ENCODE peak calls at places on chromosomes 1 and 21, in five cellular contexts. W is neural progenitor cell, T is brain microvascular endothelial cell, J is pancreas, P is spleen. L is an unnamed sample.

GRCh38 chr1:51255331-51255730 is 19.3 kb downstream of the RNF11 start:
- DNase-seq in W (peak; percentile 13), T (no peak), J (no peak), P (no peak), L (no peak)

GRCh38 chr1:155834296-155834926 is 22.6 kb downstream of the GON4L start:
- DNase-seq in W (peak; percentile 70), T (peak; percentile 84), J (no peak), P (no peak), L (peak; percentile 17)

GRCh38 chr1:232596666-232597303 is 33.1 kb downstream of the SIPA1L2 start:
- DNase-seq in W (peak; percentile 51), T (no peak), J (no peak), P (no peak), L (no peak)

GRCh38 chr1:237124856-237125462 is 83.0 kb downstream of the RYR2 start:
- DNase-seq in W (peak; percentile 32), T (no peak), J (no peak), P (no peak), L (no peak)

GRCh38 chr1:187725216-187725615 is 896.5 kb downstream of the PLA2G4A start:
- DNase-seq in W (no peak), T (no peak), J (no peak), P (no peak), L (no peak)

GRCh38 chr1:167881069-167881468 is 32.9 kb downstream of the ADCY10 start:
- DNase-seq in W (no peak), T (no peak), J (no peak), P (no peak), L (no peak)

GRCh38 chr1:211017066-211017691 is 116.8 kb downstream of the KCNH1 start:
- DNase-seq in W (no peak), T (no peak), J (no peak), P (no peak), L (no peak)

GRCh38 chr1:162373541-162374375 is 2.9 kb downstream of the SPATA46 start:
- DNase-seq in W (no peak), T (peak; percentile 60), J (no peak), P (no peak), L (no peak)

GRCh38 chr1:40389871-40390560 is 16.5 kb downstream of the SMAP2 start:
- DNase-seq in W (no peak), T (no peak), J (no peak), P (no peak), L (peak; percentile 89)

GRCh38 chr1:231748744-231749143 is 122.2 kb downstream of the DISC1 start:
- DNase-seq in W (no peak), T (no peak), J (no peak), P (no peak), L (no peak)

GRCh38 chr1:41473738-41474362 is 10.6 kb downstream of the EDN2 start:
- DNase-seq in W (no peak), T (no peak), J (no peak), P (peak; percentile 58), L (no peak)

GRCh38 chr21:27695246-27695645 is 728.4 kb upstream of the ADAMTS5 start:
- DNase-seq in W (no peak), T (no peak), J (no peak), P (no peak), L (no peak)

GRCh38 chr1:78081980-78082860 is 36.5 kb downstream of the GIPC2 start:
- DNase-seq in W (no peak), T (no peak), J (no peak), P (no peak), L (no peak)

GRCh38 chr1:63943393-63943792 is 169.6 kb downstream of the ROR1 start:
- DNase-seq in W (no peak), T (no peak), J (no peak), P (no peak), L (no peak)

GRCh38 chr1:204254031-204254661 is 40.4 kb upstream of the GOLT1A start:
- DNase-seq in W (peak; percentile 51), T (peak; percentile 3), J (no peak), P (no peak), L (peak; percentile 68)

GRCh38 chr1:98045211-98046030 is 124.6 kb upstream of the DPYD start:
- DNase-seq in W (peak; percentile 54), T (peak; percentile 42), J (no peak), P (peak; percentile 69), L (no peak)

GRCh38 chr21:25742900-25743299 is 8.1 kb downstream of the GABPA start:
- DNase-seq in W (no peak), T (no peak), J (no peak), P (no peak), L (no peak)

GRCh38 chr21:27233514-27233913 is 266.6 kb upstream of the ADAMTS5 start:
- DNase-seq in W (no peak), T (no peak), J (no peak), P (no peak), L (no peak)

GRCh38 chr21:17651526-17651925 is 38.8 kb upstream of the BTG3 start:
- DNase-seq in W (no peak), T (no peak), J (no peak), P (no peak), L (no peak)

GRCh38 chr1:78009276-78009675 is 4.5 kb downstream of the DNAJB4 start:
- DNase-seq in W (no peak), T (no peak), J (no peak), P (no peak), L (no peak)

GRCh38 chr1:156090822-156091188 is 8.5 kb upstream of the MEX3A start:
- DNase-seq in W (peak; percentile 92), T (peak; percentile 59), J (peak; percentile 77), P (peak; percentile 95), L (no peak)

GRCh38 chr21:32523463-32523862 is 61.9 kb downstream of the TCP10L start:
- DNase-seq in W (no peak), T (no peak), J (no peak), P (no peak), L (no peak)

GRCh38 chr1:148296511-148296910 is 144.4 kb upstream of the NBPF11 start:
- DNase-seq in W (no peak), T (no peak), J (no peak), P (no peak), L (no peak)

GRCh38 chr1:55957233-55957632 is 622.1 kb downstream of the PLPP3 start:
- DNase-seq in W (no peak), T (no peak), J (no peak), P (no peak), L (no peak)

GRCh38 chr1:154996966-154997701 is 3.7 kb downstream of the LENEP start:
- DNase-seq in W (no peak), T (no peak), J (no peak), P (peak; percentile 63), L (no peak)

GRCh38 chr1:4655674-4656532 is 1.5 kb downstream of the AJAP1 start:
- DNase-seq in W (peak; percentile 89), T (peak; percentile 62), J (peak; percentile 35), P (no peak), L (no peak)
- TF ChIP-seq CTCF in W (peak; percentile 85), T (peak; percentile 84), J (peak; percentile 41), P (peak; percentile 49), L (peak; percentile 50)

GRCh38 chr1:206004821-206005220 is 1.6 kb upstream of the RAB7B start:
- DNase-seq in W (no peak), T (no peak), J (no peak), P (no peak), L (no peak)

GRCh38 chr1:206002160-206002559 is 1.0 kb downstream of the RAB7B start:
- DNase-seq in W (no peak), T (no peak), J (no peak), P (no peak), L (no peak)

GRCh38 chr1:206001476-206001888 is 1.7 kb downstream of the RAB7B start:
- DNase-seq in W (no peak), T (peak; percentile 97), J (no peak), P (no peak), L (peak; percentile 88)

GRCh38 chr1:206004269-206004800 is 1.1 kb upstream of the RAB7B start:
- DNase-seq in W (no peak), T (no peak), J (no peak), P (no peak), L (no peak)

DNA sequence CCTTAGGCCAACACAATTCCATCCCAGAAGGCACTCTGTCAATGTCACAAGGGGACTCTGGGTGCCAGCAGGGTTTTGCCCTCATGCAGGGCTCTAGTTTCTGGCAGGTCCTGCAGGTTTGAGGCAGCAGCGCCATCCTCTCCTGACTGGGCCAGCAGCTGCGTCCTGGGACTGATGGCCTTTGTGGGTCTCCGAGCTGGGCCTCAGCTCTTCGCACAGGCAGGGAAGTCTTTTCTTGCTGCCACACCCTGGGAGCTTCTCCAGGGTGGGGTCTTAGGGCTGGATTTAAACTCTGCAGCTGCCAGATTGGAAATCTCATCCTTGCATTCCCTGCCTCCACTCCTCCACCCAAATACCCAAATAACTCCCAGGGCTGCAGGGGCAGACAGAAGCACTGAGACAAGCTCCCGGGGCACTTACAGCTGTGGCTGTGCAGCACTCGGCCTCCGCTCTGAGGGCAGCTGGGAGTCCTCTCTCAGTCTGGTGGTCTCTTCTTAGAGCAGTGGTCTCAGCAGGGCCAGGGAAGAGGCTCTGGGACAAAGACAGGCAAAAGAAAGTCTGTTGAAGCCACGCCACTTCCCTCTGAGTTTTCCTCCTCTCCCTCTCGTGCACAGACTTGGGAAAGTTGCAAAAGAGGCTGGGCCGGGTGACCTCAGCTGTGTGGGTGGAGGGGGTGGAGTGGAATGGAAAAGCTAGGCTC is at the start of gene RAB7B:
- DNase-seq in W (no peak), T (peak; percentile 75), J (no peak), P (no peak), L (no peak)
- H3K4me3 ChIP-seq in W (no peak within 1 kb of the TSS), T (peak within 1 kb of the TSS; percentile 41), J (no peak within 1 kb of the TSS), P (no peak within 1 kb of the TSS), L (peak within 1 kb of the TSS; percentile 48)

DNA sequence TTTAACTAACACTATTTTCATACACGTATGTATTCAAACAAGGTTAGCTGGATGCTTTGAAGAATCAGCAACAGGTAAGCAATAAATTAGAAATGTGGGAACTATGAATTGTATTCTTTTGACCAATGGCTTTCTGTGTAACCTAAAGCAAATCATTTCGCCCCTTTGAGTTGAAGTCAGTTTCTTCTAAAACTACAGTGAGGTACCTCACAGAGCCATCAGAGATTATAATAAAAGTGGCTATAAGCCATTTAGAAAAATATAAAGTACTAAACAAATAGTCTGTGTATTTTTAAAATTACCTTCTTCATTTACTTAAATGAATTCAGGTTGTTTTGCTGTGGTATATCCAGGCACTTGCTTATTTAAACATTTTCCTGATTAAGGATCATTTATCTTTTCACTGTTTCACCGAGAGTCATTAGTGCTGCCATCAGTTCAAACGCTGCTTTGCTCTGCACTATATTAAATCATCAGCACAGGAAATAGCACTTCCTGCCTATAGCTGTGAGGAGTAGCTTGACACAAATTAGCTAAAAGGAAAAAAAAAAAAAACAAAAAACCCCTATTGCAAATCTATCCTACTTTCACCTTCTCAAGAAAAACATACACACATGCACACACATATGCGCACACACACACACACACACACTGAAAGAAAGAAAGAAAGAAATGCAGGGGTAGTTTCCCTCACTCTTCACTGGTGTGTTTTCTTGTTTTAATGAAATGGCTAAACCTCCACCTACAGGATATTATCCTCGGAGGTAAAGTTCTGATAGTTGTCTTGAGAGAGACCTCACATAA is 39.8 kb upstream of the C1orf105 start:
- DNase-seq in W (no peak), T (no peak), J (no peak), P (no peak), L (no peak)
- TF ChIP-seq CTCF in W (no peak), T (no peak), J (no peak), P (no peak), L (no peak)

GRCh38 chr1:66356605-66357004 is 177.3 kb upstream of the SGIP1 start:
- DNase-seq in W (peak; percentile 67), T (no peak), J (no peak), P (no peak), L (no peak)

GRCh38 chr1:66353207-66353606 is 180.7 kb upstream of the SGIP1 start:
- DNase-seq in W (peak; percentile 70), T (no peak), J (no peak), P (no peak), L (no peak)

GRCh38 chr1:66352783-66353182 is 181.2 kb upstream of the SGIP1 start:
- DNase-seq in W (no peak), T (no peak), J (no peak), P (no peak), L (no peak)

GRCh38 chr1:66355756-66356155 is 178.2 kb upstream of the SGIP1 start:
- DNase-seq in W (no peak), T (no peak), J (no peak), P (no peak), L (no peak)

GRCh38 chr1:66354311-66354922 is 179.5 kb upstream of the SGIP1 start:
- DNase-seq in W (no peak), T (peak; percentile 48), J (no peak), P (no peak), L (no peak)
- H3K4me3 ChIP-seq in W (peak overlapping the region; percentile 8), T (no peak overlapping the region), J (no peak overlapping the region), P (no peak overlapping the region), L (no peak overlapping the region)